ENCODE peak calls at places on chromosomes 12 and 14, in five cellular contexts. D is LoVo; A is HuH-7.5; W is stimulated activated CD8-positive, alpha-beta memory T cell treated with anti-CD3 and anti-CD28 coated beads, Interleukin-12 subunit alpha, Interleukin-12 subunit beta, amount 100 ng/mL, for 4 hours; O is hypothalamus. T is an unnamed sample.

GRCh38 chr12:20339060-20339459 is 29.3 kb upstream of the PDE3A start:
- DNase-seq in D (no peak), A (no peak), W (no peak), O (no peak), T (no peak)

GRCh38 chr12:108357834-108358579 is 18.9 kb upstream of the CMKLR1 start:
- DNase-seq in D (no peak), A (no peak), W (no peak), O (no peak), T (no peak)

GRCh38 chr12:76455582-76456345 is 103.8 kb downstream of the OSBPL8 start:
- DNase-seq in D (peak), A (peak), W (no peak), O (no peak), T (no peak)

GRCh38 chr12:53096089-53096741 is 1.3 kb upstream of the IGFBP6 start:
- DNase-seq in D (no peak), A (no peak), W (no peak), O (no peak), T (no peak)

GRCh38 chr14:93536945-93537344 is 106.2 kb downstream of the UNC79 start:
- DNase-seq in D (no peak), A (no peak), W (no peak), O (no peak), T (no peak)

GRCh38 chr12:8108808-8109398 is 14.5 kb upstream of the CLEC4A start:
- DNase-seq in D (peak), A (peak), W (peak), O (peak), T (peak)

GRCh38 chr14:73208846-73209245 is 28.5 kb upstream of the PAPLN start:
- DNase-seq in D (no peak), A (no peak), W (no peak), O (no peak), T (no peak)

GRCh38 chr14:88251650-88252049 is 71.4 kb downstream of the KCNK10 start:
- DNase-seq in D (no peak), A (no peak), W (no peak), O (no peak), T (no peak)

GRCh38 chr14:69266572-69267345 is 6.8 kb downstream of the GALNT16 start:
- DNase-seq in D (no peak), A (no peak), W (no peak), O (no peak), T (no peak)

GRCh38 chr12:25187781-25188180 is 7.2 kb downstream of the DNAI7 start:
- DNase-seq in D (no peak), A (no peak), W (no peak), O (no peak), T (no peak)

GRCh38 chr14:68851078-68851477 is 58.2 kb upstream of the ZFP36L1 start:
- DNase-seq in D (no peak), A (no peak), W (no peak), O (no peak), T (no peak)

GRCh38 chr14:95522116-95522515 is 5.7 kb upstream of the SYNE3 start:
- DNase-seq in D (no peak), A (no peak), W (no peak), O (no peak), T (no peak)

GRCh38 chr12:56521590-56522371 is at the start of gene RBMS2:
- DNase-seq in D (peak), A (no peak), W (peak), O (no peak), T (no peak)

T was measured in activated B cell treated with CpG ODN at 0.5 μM for 24 hours.